ENCODE peak calls at places on chromosomes 13 and 19, in seven cellular contexts. S is cardiac muscle cell; J is tibial nerve; P is HFFc6; B is Calu3; V is CD8-positive, alpha-beta T cell; C is ovary. D is an unnamed sample.

GRCh38 chr19:11064831-11065303 is 24.4 kb upstream of the LDLR start:
- DNase-seq in C (peak), V (no peak), P (no peak), J (no peak), S (peak), B (no peak), D (no peak)

GRCh38 chr13:85347251-85347650 is 452.0 kb downstream of the SLITRK6 start:
- DNase-seq in C (no peak), V (no peak), S (no peak), P (peak), B (peak), J (no peak), D (no peak)

GRCh38 chr19:46785054-46785979 is 3.1 kb downstream of the SLC1A5 start:
- DNase-seq in S (no peak), P (no peak), V (no peak), C (no peak), J (no peak), B (peak), D (no peak)

GRCh38 chr13:30818323-30818960 is 83.1 kb downstream of the ALOX5AP start:
- DNase-seq in V (no peak), S (peak), B (no peak), C (no peak), J (no peak), P (peak), D (no peak)

GRCh38 chr13:90205081-90205480 is 1142.4 kb upstream of the MIR17HG start:
- DNase-seq in P (no peak), J (no peak), B (no peak), S (no peak), V (no peak), C (no peak), D (no peak)

GRCh38 chr13:106523566-106523965 is 11.9 kb downstream of the EFNB2 start:
- DNase-seq in J (no peak), C (no peak), S (no peak), V (no peak), P (no peak), B (no peak), D (no peak)

GRCh38 chr19:34308381-34309367 is 54.3 kb downstream of the GARRE1 start:
- DNase-seq in C (no peak), S (no peak), J (no peak), B (no peak), P (no peak), V (peak), D (no peak)

GRCh38 chr19:38105574-38105973 is 118.4 kb downstream of the DPF1 start:
- DNase-seq in V (no peak), P (no peak), S (no peak), B (no peak), J (no peak), C (no peak), D (no peak)

GRCh38 chr19:32570081-32570785 is 10.8 kb upstream of the PDCD5 start:
- DNase-seq in S (peak), V (peak), B (peak), C (peak), P (peak), J (no peak), D (peak)

GRCh38 chr19:14943601-14944000 is 2.3 kb downstream of the OR7C2 start:
- DNase-seq in J (no peak), P (no peak), B (no peak), V (no peak), S (no peak), C (no peak), D (no peak)

DNA sequence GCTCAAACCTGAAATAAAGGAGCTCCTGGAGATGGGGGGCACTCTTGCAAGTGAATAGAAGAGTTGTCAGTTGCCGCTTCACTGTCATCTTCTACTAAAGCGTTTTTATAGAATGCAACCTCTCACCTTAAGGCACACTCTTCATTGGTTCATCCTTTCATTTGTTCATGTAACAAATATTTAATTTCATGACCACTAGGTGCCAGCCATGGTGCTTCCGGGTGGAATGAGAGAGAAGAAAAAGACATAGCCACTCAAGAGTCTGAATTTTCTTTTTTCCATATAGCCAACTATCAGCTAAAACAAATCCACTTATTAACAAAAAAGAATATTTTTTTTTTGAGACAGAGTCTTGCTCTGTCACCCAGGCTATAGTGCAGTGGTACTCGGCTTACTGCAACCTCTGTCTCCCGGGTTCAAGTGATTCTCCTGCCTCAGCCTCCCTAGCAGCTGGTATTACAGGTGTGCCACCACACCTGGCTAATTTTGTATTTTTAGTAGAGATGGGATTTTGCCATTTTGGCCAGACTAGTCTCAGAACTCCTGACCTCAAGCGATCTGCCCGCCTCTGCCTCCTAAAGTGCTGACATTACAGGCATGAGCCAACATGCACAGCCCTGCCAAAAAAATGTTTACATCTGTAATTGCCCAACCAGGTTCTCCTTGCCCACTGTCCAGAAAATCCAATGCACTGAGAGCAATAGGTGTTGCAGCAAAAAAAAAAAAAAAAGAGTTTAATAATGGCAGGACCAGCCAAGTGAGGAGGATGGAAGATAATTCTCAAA is 22.1 kb upstream of the SACS start:
- DNase-seq in B (no peak), S (no peak), P (no peak), V (no peak), C (no peak), J (no peak), D (no peak)
- TF ChIP-seq CTCF in B (no peak), S (no peak), P (peak), V (no peak), C (no peak), J (no peak), D (no peak)

GRCh38 chr19:18647807-18648206 is 11.0 kb downstream of the KLHL26 start:
- DNase-seq in S (no peak), B (no peak), J (no peak), V (no peak), C (no peak), P (no peak), D (no peak)

GRCh38 chr19:18645035-18645511 is 8.2 kb downstream of the KLHL26 start:
- DNase-seq in P (no peak), B (no peak), C (no peak), S (no peak), V (no peak), J (no peak), D (no peak)

GRCh38 chr19:18646535-18647370 is 9.9 kb downstream of the KLHL26 start:
- DNase-seq in B (no peak), P (no peak), J (no peak), V (no peak), C (no peak), S (no peak), D (no peak)

GRCh38 chr19:18647371-18647767 is 10.5 kb downstream of the KLHL26 start:
- DNase-seq in B (no peak), C (no peak), J (no peak), V (no peak), S (no peak), P (no peak), D (no peak)

DNA sequence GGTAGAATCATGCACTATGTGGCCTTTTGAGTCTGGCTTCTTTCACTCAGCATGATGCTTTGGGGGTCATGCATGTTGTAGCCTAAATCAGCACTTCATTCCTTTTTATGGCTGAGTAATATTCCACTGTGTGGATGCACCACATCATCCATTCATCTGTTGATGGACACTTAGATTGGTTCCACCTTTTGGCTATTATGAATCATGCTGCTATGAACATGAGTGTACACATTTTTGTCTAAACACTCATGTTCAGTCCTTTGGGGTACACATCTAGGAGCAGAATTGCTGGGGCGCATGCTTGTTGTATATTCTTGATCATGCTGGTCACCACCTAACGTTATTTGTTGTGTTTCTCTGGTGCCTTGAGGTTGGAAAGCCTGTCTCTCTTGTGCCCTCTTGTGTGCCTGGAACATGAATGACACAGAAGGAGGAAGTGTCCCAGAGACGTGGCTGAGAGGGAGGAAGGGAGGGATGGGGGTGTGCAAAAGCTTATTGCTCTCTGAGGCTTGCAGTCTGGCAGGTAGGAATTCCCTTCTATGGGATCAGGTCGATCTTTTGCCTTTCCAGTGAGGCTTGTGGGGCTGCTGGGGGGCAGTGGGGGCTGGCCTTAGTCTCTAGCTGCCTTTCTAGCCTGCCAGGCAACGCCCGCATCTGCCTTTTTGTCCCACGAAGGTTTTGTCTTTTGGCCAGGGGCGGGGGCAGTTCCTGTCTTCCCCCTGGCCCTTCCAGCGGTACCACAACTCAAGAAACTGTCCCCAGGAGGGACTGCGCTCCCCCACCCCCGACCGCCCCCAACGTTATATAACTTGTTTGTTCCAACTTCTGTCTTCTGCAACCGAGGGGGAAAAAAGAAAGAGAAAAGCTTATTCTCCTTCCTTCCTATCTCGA is 7.6 kb downstream of the KLHL26 start:
- DNase-seq in C (no peak), J (no peak), V (no peak), S (no peak), P (no peak), B (no peak), D (no peak)
- TF ChIP-seq CTCF in C (no peak), J (no peak), V (no peak), S (no peak), P (no peak), B (no peak), D (peak)

DNA sequence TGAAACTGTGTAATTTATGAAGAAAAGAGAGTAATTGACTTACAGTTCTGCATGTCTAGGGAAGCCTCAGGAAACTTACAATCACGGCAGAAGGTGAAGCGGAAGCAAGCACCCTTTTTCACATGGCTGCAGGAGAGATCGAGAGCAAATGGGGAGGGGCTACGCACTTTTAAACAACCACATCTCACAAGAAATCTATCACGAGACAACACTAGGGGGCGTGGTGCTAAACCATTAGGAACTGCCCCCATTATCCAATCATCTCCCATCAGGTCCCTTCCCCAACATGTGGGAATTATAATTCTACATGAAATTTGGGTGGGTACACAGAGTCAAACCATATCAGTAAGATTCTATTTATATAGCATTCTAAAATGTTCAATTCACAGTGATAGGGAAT is 114.8 kb upstream of the TRPC4 start:
- DNase-seq in S (no peak), B (no peak), V (no peak), J (no peak), C (no peak), P (no peak), D (no peak)
- TF ChIP-seq CTCF in S (no peak), B (no peak), V (no peak), J (no peak), C (no peak), P (peak), D (peak)

DNA sequence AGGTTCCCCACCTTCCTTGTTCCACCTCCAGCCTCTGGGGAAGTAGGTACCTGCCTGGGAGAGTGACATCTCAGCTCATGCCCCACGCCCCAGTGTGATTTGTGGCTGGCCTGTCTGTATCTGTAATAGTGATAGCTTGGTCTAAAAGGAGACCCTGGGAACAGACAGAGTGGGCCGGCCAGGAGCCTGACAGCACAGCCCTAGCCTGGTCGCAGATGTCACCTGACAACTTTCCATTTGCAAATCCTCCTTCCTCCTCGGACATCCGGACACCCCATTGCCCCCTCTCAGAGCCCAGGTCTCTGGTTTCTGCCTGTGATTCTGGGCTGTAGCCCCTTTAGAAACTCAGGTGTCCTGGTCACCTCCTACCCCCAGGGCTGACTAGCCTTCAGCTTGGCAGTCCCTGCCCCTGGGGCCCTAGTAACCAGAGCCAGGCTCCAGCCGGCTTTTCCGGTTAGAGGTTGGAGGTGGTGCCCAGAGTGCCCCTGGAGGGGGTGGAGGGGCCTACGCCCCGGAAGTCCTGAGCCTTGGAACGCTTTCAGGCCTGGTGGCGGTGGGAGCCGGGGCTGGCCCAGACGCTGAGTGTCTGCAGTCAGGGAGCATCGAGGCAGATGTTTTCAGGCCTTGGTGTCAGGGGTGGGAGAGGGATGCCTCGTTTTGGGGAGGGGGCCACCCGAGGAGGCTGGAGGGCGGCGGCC is 6.5 kb downstream of the LRRC8E start:
- DNase-seq in J (no peak), S (no peak), C (no peak), P (no peak), B (peak), V (no peak), D (no peak)
- TF ChIP-seq CTCF in J (no peak), S (no peak), C (no peak), P (no peak), B (no peak), V (no peak), D (no peak)

GRCh38 chr13:28528848-28529247 is 33.9 kb upstream of the FLT1 start:
- DNase-seq in C (no peak), V (no peak), J (no peak), B (no peak), P (no peak), S (no peak), D (no peak)
- TF ChIP-seq CTCF in C (no peak), V (no peak), J (no peak), B (no peak), P (peak), S (no peak), D (peak)

D was measured in Caco-2.